ENCODE peak calls at places on chromosome 15, in five cellular contexts. One of them, this sample, is unnamed.

GRCh38 chr15:60095711-60096110 is 91.6 kb downstream of the FOXB1 start:
- DNase-seq in NCI-H1105: no peak
- DNase-seq in activated T-cell treated with anti-CD3 and anti-CD28 coated beads for 48 hours: no peak
- DNase-seq in NCI-H1694 treated with DMSO at 0.1 percent for 48 hours: no peak
- DNase-seq in stimulated activated CD4-positive, alpha-beta T cell treated with anti-CD3 and anti-CD28 coated beads, TNF-alpha, amount 100 ng/mL, for 4 hours: no peak
- DNase-seq in this sample: no peak

GRCh38 chr15:31434418-31435255 is 108.0 kb downstream of the KLF13 start:
- DNase-seq in NCI-H1105: no peak
- DNase-seq in activated T-cell treated with anti-CD3 and anti-CD28 coated beads for 48 hours: peak
- DNase-seq in NCI-H1694 treated with DMSO at 0.1 percent for 48 hours: no peak
- DNase-seq in stimulated activated CD4-positive, alpha-beta T cell treated with anti-CD3 and anti-CD28 coated beads, TNF-alpha, amount 100 ng/mL, for 4 hours: peak
- DNase-seq in this sample: no peak

GRCh38 chr15:39404767-39405173 is 176.1 kb upstream of the THBS1 start:
- DNase-seq in NCI-H1105: no peak
- DNase-seq in NCI-H1694 treated with DMSO at 0.1 percent for 48 hours: no peak
- DNase-seq in activated T-cell treated with anti-CD3 and anti-CD28 coated beads for 48 hours: no peak
- DNase-seq in stimulated activated CD4-positive, alpha-beta T cell treated with anti-CD3 and anti-CD28 coated beads, TNF-alpha, amount 100 ng/mL, for 4 hours: no peak
- DNase-seq in this sample: no peak

GRCh38 chr15:74906450-74907276 is at the start of gene FAM219B:
- DNase-seq in NCI-H1694 treated with DMSO at 0.1 percent for 48 hours: peak
- DNase-seq in activated T-cell treated with anti-CD3 and anti-CD28 coated beads for 48 hours: peak
- DNase-seq in NCI-H1105: peak
- DNase-seq in stimulated activated CD4-positive, alpha-beta T cell treated with anti-CD3 and anti-CD28 coated beads, TNF-alpha, amount 100 ng/mL, for 4 hours: peak
- DNase-seq in this sample: peak

GRCh38 chr15:101578443-101578894 is 73.7 kb downstream of the TM2D3 start:
- DNase-seq in activated T-cell treated with anti-CD3 and anti-CD28 coated beads for 48 hours: no peak
- DNase-seq in NCI-H1105: no peak
- DNase-seq in NCI-H1694 treated with DMSO at 0.1 percent for 48 hours: no peak
- DNase-seq in stimulated activated CD4-positive, alpha-beta T cell treated with anti-CD3 and anti-CD28 coated beads, TNF-alpha, amount 100 ng/mL, for 4 hours: no peak
- DNase-seq in this sample: peak

GRCh38 chr15:58985443-58985842 is 2.0 kb upstream of the RNF111 start:
- DNase-seq in activated T-cell treated with anti-CD3 and anti-CD28 coated beads for 48 hours: no peak
- DNase-seq in stimulated activated CD4-positive, alpha-beta T cell treated with anti-CD3 and anti-CD28 coated beads, TNF-alpha, amount 100 ng/mL, for 4 hours: no peak
- DNase-seq in NCI-H1694 treated with DMSO at 0.1 percent for 48 hours: no peak
- DNase-seq in NCI-H1105: no peak
- DNase-seq in this sample: no peak

GRCh38 chr15:92909131-92909781 is 9.1 kb downstream of the CHD2 start:
- DNase-seq in activated T-cell treated with anti-CD3 and anti-CD28 coated beads for 48 hours: no peak
- DNase-seq in NCI-H1105: no peak
- DNase-seq in stimulated activated CD4-positive, alpha-beta T cell treated with anti-CD3 and anti-CD28 coated beads, TNF-alpha, amount 100 ng/mL, for 4 hours: no peak
- DNase-seq in NCI-H1694 treated with DMSO at 0.1 percent for 48 hours: no peak
- DNase-seq in this sample: no peak

GRCh38 chr15:38667875-38668274 is 103.3 kb upstream of the RASGRP1 start:
- DNase-seq in activated T-cell treated with anti-CD3 and anti-CD28 coated beads for 48 hours: no peak
- DNase-seq in stimulated activated CD4-positive, alpha-beta T cell treated with anti-CD3 and anti-CD28 coated beads, TNF-alpha, amount 100 ng/mL, for 4 hours: no peak
- DNase-seq in NCI-H1694 treated with DMSO at 0.1 percent for 48 hours: no peak
- DNase-seq in NCI-H1105: no peak
- DNase-seq in this sample: no peak

GRCh38 chr15:27847775-27848710 is 251.1 kb downstream of the OCA2 start:
- DNase-seq in activated T-cell treated with anti-CD3 and anti-CD28 coated beads for 48 hours: no peak
- DNase-seq in NCI-H1694 treated with DMSO at 0.1 percent for 48 hours: no peak
- DNase-seq in stimulated activated CD4-positive, alpha-beta T cell treated with anti-CD3 and anti-CD28 coated beads, TNF-alpha, amount 100 ng/mL, for 4 hours: no peak
- DNase-seq in NCI-H1105: no peak
- DNase-seq in this sample: no peak

GRCh38 chr15:41944313-41944940 is 27.9 kb downstream of the EHD4 start:
- DNase-seq in stimulated activated CD4-positive, alpha-beta T cell treated with anti-CD3 and anti-CD28 coated beads, TNF-alpha, amount 100 ng/mL, for 4 hours: no peak
- DNase-seq in activated T-cell treated with anti-CD3 and anti-CD28 coated beads for 48 hours: no peak
- DNase-seq in NCI-H1105: no peak
- DNase-seq in NCI-H1694 treated with DMSO at 0.1 percent for 48 hours: no peak
- DNase-seq in this sample: no peak

GRCh38 chr15:67109141-67110034 is 44.0 kb downstream of the SMAD3 start:
- DNase-seq in stimulated activated CD4-positive, alpha-beta T cell treated with anti-CD3 and anti-CD28 coated beads, TNF-alpha, amount 100 ng/mL, for 4 hours: no peak
- DNase-seq in activated T-cell treated with anti-CD3 and anti-CD28 coated beads for 48 hours: no peak
- DNase-seq in NCI-H1105: no peak
- DNase-seq in NCI-H1694 treated with DMSO at 0.1 percent for 48 hours: no peak
- DNase-seq in this sample: no peak

GRCh38 chr15:39376371-39376909 is 204.4 kb upstream of the THBS1 start:
- DNase-seq in NCI-H1694 treated with DMSO at 0.1 percent for 48 hours: no peak
- DNase-seq in NCI-H1105: no peak
- DNase-seq in activated T-cell treated with anti-CD3 and anti-CD28 coated beads for 48 hours: no peak
- DNase-seq in stimulated activated CD4-positive, alpha-beta T cell treated with anti-CD3 and anti-CD28 coated beads, TNF-alpha, amount 100 ng/mL, for 4 hours: no peak
- DNase-seq in this sample: no peak

GRCh38 chr15:88543065-88543776 is 3.3 kb downstream of the DET1 start:
- DNase-seq in activated T-cell treated with anti-CD3 and anti-CD28 coated beads for 48 hours: no peak
- DNase-seq in NCI-H1105: no peak
- DNase-seq in NCI-H1694 treated with DMSO at 0.1 percent for 48 hours: no peak
- DNase-seq in stimulated activated CD4-positive, alpha-beta T cell treated with anti-CD3 and anti-CD28 coated beads, TNF-alpha, amount 100 ng/mL, for 4 hours: no peak
- DNase-seq in this sample: no peak

GRCh38 chr15:31486506-31486905 is 159.9 kb downstream of the KLF13 start:
- DNase-seq in NCI-H1105: no peak
- DNase-seq in stimulated activated CD4-positive, alpha-beta T cell treated with anti-CD3 and anti-CD28 coated beads, TNF-alpha, amount 100 ng/mL, for 4 hours: no peak
- DNase-seq in NCI-H1694 treated with DMSO at 0.1 percent for 48 hours: no peak
- DNase-seq in activated T-cell treated with anti-CD3 and anti-CD28 coated beads for 48 hours: no peak
- DNase-seq in this sample: peak

This sample was measured in progenitor cell of endocrine pancreas.